ENCODE peak calls at places on chromosomes 11 and 22, in four cellular contexts. Y, P, M and C are unnamed samples. For H3K9me3, the result is how much of the 10 kb centered on the place peaks cover.

GRCh38 chr22:27576413-27576812 is 225.1 kb downstream of the MN1 start:
- DNase-seq in M (no peak), Y (no peak), P (no peak), C (no peak)

GRCh38 chr11:131712897-131713296 is 342.5 kb downstream of the NTM start:
- DNase-seq in M (no peak), P (peak), Y (no peak), C (no peak)

GRCh38 chr11:66328036-66328306 is 8.3 kb downstream of the RIN1 start:
- DNase-seq in M (no peak), P (no peak), Y (no peak), C (no peak)

GRCh38 chr11:26992031-26992541 is 1.8 kb upstream of the FIBIN start:
- DNase-seq in Y (no peak), P (peak), M (no peak), C (no peak)

GRCh38 chr11:7512525-7513209 is 1.1 kb upstream of the PPFIBP2 start:
- DNase-seq in M (peak), P (no peak), Y (peak), C (peak)

GRCh38 chr22:50260801-50261614 is 475 bp downstream of the MAPK12 start:
- DNase-seq in Y (no peak), P (peak), M (no peak), C (peak)

GRCh38 chr11:1152316-1153104 is 5.2 kb upstream of the MUC5AC start:
- DNase-seq in P (peak), M (no peak), Y (no peak), C (no peak)

GRCh38 chr11:122095950-122096942 is 19.8 kb downstream of the BLID start:
- DNase-seq in Y (no peak), P (peak), M (no peak), C (no peak)

GRCh38 chr22:41092847-41093371 is 517 bp downstream of the EP300 start:
- DNase-seq in M (no peak), P (peak), Y (peak), C (peak)

GRCh38 chr22:26553056-26553752 is 36.7 kb downstream of the TPST2 start:
- DNase-seq in M (no peak), P (peak), Y (no peak), C (no peak)

GRCh38 chr22:42500836-42501179 is 18.8 kb downstream of the RRP7A start:
- DNase-seq in P (no peak), Y (no peak), M (no peak), C (no peak)

GRCh38 chr11:82505384-82505783 is 228.3 kb downstream of the FAM181B start:
- DNase-seq in M (no peak), Y (no peak), P (no peak), C (no peak)

GRCh38 chr11:69630009-69630870 is 10.7 kb upstream of the CCND1 start:
- DNase-seq in P (no peak), Y (no peak), M (no peak), C (no peak)

GRCh38 chr11:20050551-20051333 is 109.5 kb downstream of the DBX1 start:
- DNase-seq in M (no peak), Y (peak), P (no peak), C (peak)

GRCh38 chr11:47864910-47865309 is 16.8 kb upstream of the NUP160 start:
- DNase-seq in Y (no peak), M (no peak), P (no peak), C (no peak)

GRCh38 chr11:130779943-130780342 is 136.3 kb downstream of the SNX19 start:
- DNase-seq in M (no peak), Y (no peak), P (no peak), C (no peak)

GRCh38 chr11:65703846-65704245 is 8.2 kb upstream of the KAT5 start:
- DNase-seq in Y (no peak), P (no peak), M (no peak), C (no peak)

GRCh38 chr11:26044389-26044788 is 287.5 kb upstream of the ANO3 start:
- DNase-seq in P (no peak), Y (no peak), M (no peak), C (no peak)

GRCh38 chr22:23182289-23183106 is 2.2 kb downstream of the BCR start:
- DNase-seq in Y (peak), M (no peak), P (peak), C (peak)

GRCh38 chr11:122656073-122656630 is 630 bp downstream of the UBASH3B start:
- DNase-seq in M (peak), Y (peak), P (peak), C (peak)

GRCh38 chr22:22721681-22722309 is 77.4 kb downstream of the GGTLC2 start:
- DNase-seq in M (no peak), P (peak), Y (no peak), C (no peak)

GRCh38 chr11:133992121-133992520 is 35.4 kb upstream of the IGSF9B start:
- DNase-seq in P (no peak), M (no peak), Y (no peak), C (no peak)

GRCh38 chr11:123188508-123189165 is 6.4 kb downstream of the CLMP start:
- DNase-seq in M (no peak), P (peak), Y (no peak), C (peak)

GRCh38 chr11:119478711-119479285 is 55.8 kb upstream of the THY1 start:
- DNase-seq in P (no peak), Y (peak), M (no peak), C (no peak)

GRCh38 chr22:32411388-32411787 is 659 bp downstream of the RTCB start:
- DNase-seq in M (no peak), Y (no peak), P (peak), C (no peak)

GRCh38 chr11:12143461-12144258 is 33.3 kb downstream of the MICAL2 start:
- DNase-seq in P (no peak), Y (no peak), M (no peak), C (no peak)

GRCh38 chr22:17782621-17783020 is 8.4 kb upstream of the BID start:
- DNase-seq in Y (no peak), P (no peak), M (no peak), C (no peak)

GRCh38 chr22:43289551-43289963 is 53.6 kb downstream of the SCUBE1 start:
- DNase-seq in M (no peak), P (peak), Y (no peak), C (no peak)

GRCh38 chr11:75342966-75343870 is 8.2 kb downstream of the ARRB1 start:
- DNase-seq in M (peak), Y (peak), P (peak), C (no peak)

GRCh38 chr11:2869561-2870427 is 15.8 kb downstream of the CDKN1C start:
- DNase-seq in P (no peak), Y (no peak), M (no peak), C (no peak)

GRCh38 chr22:28921585-28921879 is 38.2 kb downstream of the ZNRF3 start:
- DNase-seq in M (no peak), Y (no peak), P (no peak), C (no peak)

GRCh38 chr11:69437001-69437875 is 44.2 kb upstream of the LINC01488 start:
- DNase-seq in P (no peak), M (peak), Y (no peak), C (peak)

GRCh38 chr11:30143098-30143705 is 87.6 kb upstream of the FSHB start:
- DNase-seq in M (no peak), P (peak), Y (no peak), C (no peak)

GRCh38 chr11:64355078-64355940 is 3.7 kb upstream of the RPS6KA4 start:
- DNase-seq in M (peak), P (peak), Y (peak), C (peak)

GRCh38 chr11:36622431-36623136 is 24.5 kb upstream of the RAG2 start:
- DNase-seq in P (peak), Y (no peak), M (no peak), C (peak)

GRCh38 chr11:14852571-14853177 is 39.4 kb downstream of the CYP2R1 start:
- DNase-seq in M (no peak), P (no peak), Y (no peak), C (no peak)

GRCh38 chr11:9754041-9754471 is 90.2 kb downstream of the SWAP70 start:
- DNase-seq in Y (no peak), P (no peak), M (no peak), C (no peak)

GRCh38 chr11:134330611-134331564 is 900 bp upstream of the GLB1L2 start:
- DNase-seq in P (no peak), Y (no peak), M (peak), C (no peak)

DNA sequence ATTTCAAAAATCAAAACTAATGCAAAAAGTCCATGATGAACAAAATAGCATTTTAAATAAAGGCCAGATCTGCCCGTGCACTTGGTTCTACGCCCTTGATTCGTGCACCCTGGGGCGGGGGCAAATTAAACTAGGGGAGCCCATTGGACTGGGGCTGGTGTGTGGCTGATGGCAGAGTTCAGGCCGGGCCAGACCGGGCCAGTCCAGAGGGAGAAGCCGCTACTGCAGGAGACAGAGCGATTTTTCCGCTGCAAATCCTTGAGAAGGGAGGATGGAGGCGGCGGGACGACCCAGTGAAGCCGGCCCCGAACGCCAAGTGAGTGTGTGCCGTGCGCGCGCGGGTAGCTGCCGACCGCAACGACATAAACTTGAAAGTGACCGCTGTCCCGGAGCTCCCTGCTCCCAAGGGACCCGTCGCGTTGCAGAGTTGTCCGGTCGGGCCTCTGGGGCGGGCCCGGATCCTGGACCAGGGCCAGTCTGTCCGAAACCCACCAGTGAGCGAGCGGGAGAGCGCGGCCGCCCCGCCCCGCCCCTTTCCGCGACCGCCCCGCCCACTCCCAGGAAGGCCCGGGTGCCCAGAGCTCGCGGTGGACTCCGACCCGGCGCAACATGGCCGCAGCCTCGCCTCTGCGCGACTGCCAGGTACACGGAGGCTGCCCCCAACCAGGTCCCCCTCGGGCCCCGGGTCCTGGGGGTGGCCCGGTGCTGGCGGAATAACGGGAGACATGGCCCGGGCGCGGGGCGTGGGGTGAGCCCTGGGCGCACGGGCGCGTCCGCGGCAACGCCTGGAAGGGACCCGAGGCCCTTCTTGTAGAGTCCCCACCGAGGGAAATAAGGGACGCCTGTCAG is at the start of gene TTC38:
- DNase-seq in Y (peak), P (peak), M (peak), C (peak)
- TF ChIP-seq POLR2A in Y (peak), P (peak), M (peak), C (peak)

DNA sequence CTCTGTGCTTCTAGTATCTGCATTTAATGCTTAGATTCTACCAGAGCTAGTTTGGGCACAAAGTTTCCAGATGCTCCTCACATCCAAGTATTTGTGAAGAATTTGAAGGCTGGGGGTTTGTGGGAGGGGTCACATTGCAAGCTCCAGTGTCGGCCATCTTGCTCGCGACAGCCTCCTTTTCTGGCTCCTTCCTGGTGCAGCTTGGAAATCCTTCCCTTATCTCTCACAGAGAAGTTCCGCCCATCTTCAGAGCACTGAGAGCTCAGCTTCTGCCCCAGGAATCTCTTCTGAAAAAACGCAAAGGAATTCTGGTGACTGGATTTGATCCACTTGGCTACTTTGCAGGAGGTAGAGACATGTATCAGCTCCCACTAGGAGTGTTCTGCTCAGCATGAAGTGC is 497.5 kb downstream of the TBC1D22A start:
- DNase-seq in Y (no peak), P (no peak), M (no peak), C (no peak)
- H3K9me3 ChIP-seq in Y (under half), P (under half), M (under half), C (under half)

GRCh38 chr11:44634401-44635281 is 69.2 kb downstream of the CD82 start:
- DNase-seq in M (peak), Y (peak), P (peak), C (peak)

GRCh38 chr11:44638032-44638431 is 72.6 kb downstream of the CD82 start:
- DNase-seq in P (no peak), M (peak), Y (peak), C (no peak)

GRCh38 chr11:44633641-44634040 is 68.2 kb downstream of the CD82 start:
- DNase-seq in P (no peak), M (peak), Y (no peak), C (no peak)

GRCh38 chr11:44632466-44633123 is 67.1 kb downstream of the CD82 start:
- DNase-seq in P (no peak), Y (peak), M (peak), C (no peak)

GRCh38 chr11:44637477-44637876 is 72.0 kb downstream of the CD82 start:
- DNase-seq in M (no peak), P (no peak), Y (no peak), C (no peak)
- TF ChIP-seq POLR2A in M (no peak), P (no peak), Y (no peak), C (no peak)

GRCh38 chr11:35036642-35037041 is 102.3 kb upstream of the CD44 start:
- DNase-seq in P (no peak), Y (no peak), M (no peak), C (no peak)

GRCh38 chr11:35041070-35041554 is 97.9 kb upstream of the CD44 start:
- DNase-seq in M (no peak), P (no peak), Y (no peak), C (no peak)

GRCh38 chr11:35038211-35038930 is 100.6 kb upstream of the CD44 start:
- DNase-seq in M (no peak), P (no peak), Y (no peak), C (no peak)

GRCh38 chr11:35040221-35040942 is 98.6 kb upstream of the CD44 start:
- DNase-seq in M (no peak), Y (no peak), P (peak), C (no peak)

GRCh38 chr11:35039076-35039475 is 99.9 kb upstream of the CD44 start:
- DNase-seq in Y (no peak), P (no peak), M (no peak), C (no peak)
- H3K9me3 ChIP-seq in Y (under half), P (under half), M (under half), C (under half)

GRCh38 chr11:106446302-106446701 is 368.8 kb downstream of the AASDHPPT start:
- DNase-seq in Y (no peak), M (no peak), P (no peak), C (no peak)

GRCh38 chr11:106447631-106448191 is 370.2 kb downstream of the AASDHPPT start:
- DNase-seq in M (no peak), Y (no peak), P (no peak), C (no peak)

GRCh38 chr11:106446961-106447360 is 369.5 kb downstream of the AASDHPPT start:
- DNase-seq in M (no peak), P (no peak), Y (no peak), C (no peak)

GRCh38 chr11:106442032-106442431 is 364.6 kb downstream of the AASDHPPT start:
- DNase-seq in P (no peak), M (no peak), Y (no peak), C (no peak)
- TF ChIP-seq POLR2A in P (no peak), M (no peak), Y (no peak), C (no peak)

DNA sequence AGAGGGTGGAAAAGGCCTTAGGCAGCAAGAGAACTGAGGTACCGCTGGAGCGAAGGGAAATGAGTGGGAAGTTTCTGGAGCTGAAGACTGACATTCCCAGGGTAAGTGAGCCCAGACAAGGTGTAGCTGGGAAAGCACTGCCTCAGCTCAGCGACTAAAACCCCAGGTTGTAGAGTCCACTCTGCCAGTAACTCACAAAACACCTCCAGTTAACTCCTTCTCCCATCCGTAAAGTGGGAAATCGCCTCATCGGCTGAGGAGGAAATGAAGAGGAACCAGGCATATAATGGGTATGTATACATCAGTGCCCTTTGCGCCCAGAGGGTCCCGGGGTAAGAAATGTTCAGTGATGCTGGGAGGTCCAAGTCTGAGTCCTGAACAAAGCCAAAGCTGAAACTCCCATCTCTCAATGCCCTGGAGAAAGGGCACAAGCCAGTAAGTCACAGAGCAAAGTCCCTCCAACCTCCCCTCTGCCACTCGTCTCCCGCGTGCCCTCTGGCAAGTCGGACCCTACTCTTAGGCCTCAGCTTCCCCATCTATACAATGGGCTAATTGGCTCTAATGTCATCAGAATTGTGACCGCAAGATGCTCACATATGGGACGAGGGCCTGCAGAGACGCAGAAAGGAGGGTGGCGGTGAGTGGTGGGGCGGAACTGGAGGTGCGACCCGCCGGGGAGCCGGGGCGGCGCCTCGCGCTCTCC is 588 bp downstream of the VPS37C start:
- DNase-seq in P (no peak), M (no peak), Y (no peak), C (no peak)
- H3K9me3 ChIP-seq in P (under half), M (under half), Y (under half), C (under half)

DNA sequence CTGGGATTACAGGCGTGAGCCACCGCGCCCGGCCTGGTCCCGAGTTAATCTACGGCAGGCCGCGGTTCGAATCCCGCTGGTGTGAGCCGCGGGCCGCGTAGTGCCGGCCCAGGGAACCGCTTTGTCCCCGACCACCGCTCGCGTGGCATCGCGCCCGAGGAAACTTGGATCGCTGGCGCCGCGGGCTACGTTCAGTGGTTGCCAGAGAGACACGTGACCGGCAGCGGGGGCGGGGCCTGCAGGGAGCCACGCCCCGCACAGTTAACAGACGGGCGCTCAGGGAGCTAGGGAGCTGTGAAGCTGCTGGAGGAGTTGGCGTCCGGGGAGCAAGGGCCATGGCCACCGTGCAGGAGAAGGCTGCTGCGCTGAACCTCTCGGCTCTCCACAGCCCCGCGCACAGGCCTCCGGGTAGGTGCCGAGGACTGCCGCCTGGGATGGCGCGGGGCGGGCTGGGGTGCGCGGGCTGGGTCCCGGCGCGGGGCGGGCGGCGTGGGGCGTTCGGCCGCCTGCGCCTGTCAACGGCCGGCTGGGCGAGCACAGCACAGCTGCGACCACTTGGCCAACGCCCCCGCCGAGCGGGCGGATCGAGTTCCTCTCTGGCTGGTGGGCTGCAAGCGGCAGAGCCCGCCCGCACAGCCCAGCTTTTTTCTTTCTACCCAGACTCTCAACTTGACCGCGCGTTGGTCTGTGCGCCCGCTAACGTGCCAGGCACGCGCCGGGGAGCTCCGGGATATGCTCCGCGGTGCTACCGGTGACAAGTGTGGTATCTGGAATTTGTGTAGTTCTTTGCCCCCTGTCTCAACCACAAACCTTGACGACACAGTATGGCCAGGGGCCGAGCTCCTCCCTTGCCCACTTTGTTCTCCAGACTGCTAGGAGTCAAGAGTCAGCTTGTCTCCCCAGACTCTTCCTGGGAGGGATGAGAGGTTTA is at the start of gene DEPDC7:
- DNase-seq in P (peak), Y (peak), M (peak), C (peak)
- TF ChIP-seq POLR2A in P (no peak), Y (peak), M (no peak), C (peak)

DNA sequence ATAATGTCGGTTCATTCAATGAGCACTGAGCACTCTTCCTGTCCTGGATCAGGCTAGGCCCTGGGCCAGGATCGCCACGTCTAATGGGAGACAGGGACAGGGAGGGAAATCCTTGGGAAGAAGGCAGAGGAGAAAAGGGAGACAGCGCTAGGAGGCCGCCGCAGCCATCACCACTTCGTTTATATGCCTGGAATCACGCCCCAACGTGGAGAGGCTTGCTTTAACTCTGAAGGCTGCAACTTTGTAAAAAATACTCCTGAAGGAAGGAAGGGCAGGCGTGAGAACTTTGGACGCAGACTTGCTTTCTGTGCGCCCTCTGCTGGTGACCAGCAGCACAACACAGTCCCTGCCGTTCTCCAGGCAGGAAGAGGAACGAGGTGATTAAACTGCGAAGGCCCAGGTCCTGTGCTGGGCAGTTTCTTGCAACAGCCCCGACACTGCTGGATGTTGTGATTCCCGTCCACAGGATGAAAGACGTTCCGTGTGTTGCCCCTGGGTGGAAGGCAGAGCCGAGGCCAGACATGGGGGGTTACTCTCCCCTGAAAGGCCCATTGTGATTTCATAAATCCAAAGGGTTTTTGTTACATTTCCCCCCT is 22.1 kb downstream of the RIBC2 start:
- DNase-seq in Y (peak), M (peak), P (peak), C (peak)
- H3K9me3 ChIP-seq in Y (under half), M (under half), P (under half), C (under half)